ENCODE peak calls at places on chromosomes 3 and 15, in seven cellular contexts. W is fibroblast of the aortic adventitia; T is aorta; S is skeletal muscle cell; U is DMS153; R is activated CD4-positive, alpha-beta T cell treated with anti-CD3 and anti-CD28 coated beads for 1 hour; H is WTC11. A is an unnamed sample.

GRCh38 chr15:63380828-63381282 is 791 bp downstream of the CA12 start:
- DNase-seq in R (no peak), S (no peak), U (no peak), H (no peak), W (peak; percentile 63), T (no peak), A (no peak)

GRCh38 chr15:92451225-92451825 is 57.6 kb downstream of the ST8SIA2 start:
- DNase-seq in R (no peak), H (no peak), S (peak; percentile 34), W (no peak), U (no peak), T (no peak), A (peak; percentile 9)

GRCh38 chr15:90871716-90872480 is 3.5 kb downstream of the FURIN start:
- DNase-seq in W (no peak), H (peak; percentile 56), R (no peak), T (peak; percentile 79), S (no peak), U (no peak), A (no peak)

GRCh38 chr3:142973217-142974009 is 9.9 kb upstream of the PAQR9 start:
- DNase-seq in S (no peak), H (no peak), R (no peak), T (no peak), W (no peak), U (no peak), A (no peak)

GRCh38 chr3:183653209-183654064 is 18.0 kb downstream of the KLHL24 start:
- DNase-seq in S (no peak), U (no peak), H (no peak), W (peak; percentile 10), R (no peak), T (no peak), A (no peak)

GRCh38 chr3:180802837-180803236 is 109.6 kb upstream of the FXR1 start:
- DNase-seq in W (peak; percentile 55), T (no peak), U (peak; percentile 24), R (no peak), H (no peak), S (no peak), A (peak; percentile 4)

GRCh38 chr3:81728766-81729544 is 32.5 kb downstream of the GBE1 start:
- DNase-seq in S (no peak), W (peak; percentile 61), T (no peak), H (no peak), R (no peak), U (no peak), A (peak; percentile 52)

GRCh38 chr15:25618161-25618560 is 179.3 kb upstream of the UBE3A start:
- DNase-seq in U (no peak), H (no peak), R (no peak), T (no peak), S (no peak), W (no peak), A (no peak)

GRCh38 chr3:106908181-106908938 is 468.9 kb upstream of the CCDC54 start:
- DNase-seq in S (no peak), U (no peak), W (no peak), H (no peak), R (no peak), T (no peak), A (no peak)

GRCh38 chr3:81666502-81667121 is 94.8 kb downstream of the GBE1 start:
- DNase-seq in H (no peak), W (peak; percentile 64), U (no peak), R (no peak), S (no peak), T (no peak), A (no peak)